ENCODE peak calls at places on chromosome 20, in six cellular contexts. One of them, this sample, is unnamed.

GRCh38 chr20:19975901-19976300 is 41.3 kb upstream of the NAA20 start:
- DNase-seq in ovary: no peak
- DNase-seq in A549: peak; percentile 59
- DNase-seq in transverse colon: no peak
- DNase-seq in prostate gland: no peak
- DNase-seq in K562: no peak
- DNase-seq in this sample: peak; percentile 15

GRCh38 chr20:25632940-25633790 is 9.4 kb upstream of the NANP start:
- DNase-seq in ovary: no peak
- DNase-seq in A549: no peak
- DNase-seq in transverse colon: no peak
- DNase-seq in prostate gland: no peak
- DNase-seq in K562: no peak
- DNase-seq in this sample: no peak

GRCh38 chr20:21607971-21608735 is 94.3 kb upstream of the NKX2-2 start:
- DNase-seq in ovary: no peak
- DNase-seq in A549: no peak
- DNase-seq in transverse colon: peak; percentile 38
- DNase-seq in prostate gland: peak; percentile 66
- DNase-seq in K562: no peak
- DNase-seq in this sample: peak; percentile 61

GRCh38 chr20:13024581-13024980 is 15.8 kb downstream of the SPTLC3 start:
- DNase-seq in ovary: no peak
- DNase-seq in A549: no peak
- DNase-seq in transverse colon: no peak
- DNase-seq in prostate gland: no peak
- DNase-seq in K562: no peak
- DNase-seq in this sample: no peak

GRCh38 chr20:5085380-5085779 is 34.4 kb downstream of the PCNA start:
- DNase-seq in ovary: no peak
- DNase-seq in A549: no peak
- DNase-seq in transverse colon: peak; percentile 21
- DNase-seq in prostate gland: no peak
- DNase-seq in K562: no peak
- DNase-seq in this sample: no peak

GRCh38 chr20:47551240-47551639 is 49.6 kb downstream of the NCOA3 start:
- DNase-seq in ovary: no peak
- DNase-seq in A549: no peak
- DNase-seq in transverse colon: no peak
- DNase-seq in prostate gland: no peak
- DNase-seq in K562: no peak
- DNase-seq in this sample: no peak

GRCh38 chr20:61888101-61888865 is 177.4 kb downstream of the TAF4 start:
- DNase-seq in ovary: no peak
- DNase-seq in A549: no peak
- DNase-seq in transverse colon: no peak
- DNase-seq in prostate gland: no peak
- DNase-seq in K562: no peak
- DNase-seq in this sample: no peak

GRCh38 chr20:24506696-24507095 is 37.3 kb downstream of the SYNDIG1 start:
- DNase-seq in ovary: no peak
- DNase-seq in A549: no peak
- DNase-seq in transverse colon: no peak
- DNase-seq in prostate gland: no peak
- DNase-seq in K562: no peak
- DNase-seq in this sample: no peak

GRCh38 chr20:46552460-46553420 is 2.3 kb upstream of the OCSTAMP start:
- DNase-seq in ovary: no peak
- DNase-seq in A549: no peak
- DNase-seq in transverse colon: no peak
- DNase-seq in prostate gland: no peak
- DNase-seq in K562: no peak
- DNase-seq in this sample: no peak

GRCh38 chr20:48648482-48649051 is 179.2 kb downstream of the PREX1 start:
- DNase-seq in ovary: no peak
- DNase-seq in A549: no peak
- DNase-seq in transverse colon: peak; percentile 22
- DNase-seq in prostate gland: no peak
- DNase-seq in K562: no peak
- DNase-seq in this sample: no peak

GRCh38 chr20:43794326-43794725 is 67.5 kb upstream of the GTSF1L start:
- DNase-seq in ovary: no peak
- DNase-seq in A549: no peak
- DNase-seq in transverse colon: no peak
- DNase-seq in prostate gland: no peak
- DNase-seq in K562: no peak
- DNase-seq in this sample: no peak

GRCh38 chr20:728022-728944 is 40.0 kb downstream of the SLC52A3 start:
- DNase-seq in ovary: no peak
- DNase-seq in A549: peak; percentile 84
- DNase-seq in transverse colon: peak; percentile 22
- DNase-seq in prostate gland: peak; percentile 52
- DNase-seq in K562: peak; percentile 88
- DNase-seq in this sample: peak; percentile 46

GRCh38 chr20:62704341-62704948 is 4.2 kb upstream of the NTSR1 start:
- DNase-seq in ovary: peak; percentile 77
- DNase-seq in A549: peak; percentile 65
- DNase-seq in transverse colon: peak; percentile 75
- DNase-seq in prostate gland: peak; percentile 81
- DNase-seq in K562: peak; percentile 34
- DNase-seq in this sample: peak; percentile 94

GRCh38 chr20:1287787-1288569 is 21.9 kb downstream of the SNPH start:
- DNase-seq in ovary: no peak
- DNase-seq in A549: no peak
- DNase-seq in transverse colon: no peak
- DNase-seq in prostate gland: no peak
- DNase-seq in K562: no peak
- DNase-seq in this sample: no peak

GRCh38 chr20:36158160-36158741 is 3.7 kb downstream of the EPB41L1 start:
- DNase-seq in ovary: no peak
- DNase-seq in A549: no peak
- DNase-seq in transverse colon: no peak
- DNase-seq in prostate gland: no peak
- DNase-seq in K562: no peak
- DNase-seq in this sample: no peak

GRCh38 chr20:44406572-44407100 is 51.1 kb downstream of the HNF4A start:
- DNase-seq in ovary: no peak
- DNase-seq in A549: no peak
- DNase-seq in transverse colon: peak; percentile 77
- DNase-seq in prostate gland: no peak
- DNase-seq in K562: no peak
- DNase-seq in this sample: no peak

GRCh38 chr20:51526754-51527153 is 15.8 kb downstream of the NFATC2 start:
- DNase-seq in ovary: no peak
- DNase-seq in A549: no peak
- DNase-seq in transverse colon: no peak
- DNase-seq in prostate gland: no peak
- DNase-seq in K562: no peak
- DNase-seq in this sample: no peak

GRCh38 chr20:51528263-51529026 is 14.1 kb downstream of the NFATC2 start:
- DNase-seq in ovary: no peak
- DNase-seq in A549: no peak
- DNase-seq in transverse colon: no peak
- DNase-seq in prostate gland: no peak
- DNase-seq in K562: no peak
- DNase-seq in this sample: no peak

GRCh38 chr20:51529758-51530157 is 12.8 kb downstream of the NFATC2 start:
- DNase-seq in ovary: no peak
- DNase-seq in A549: no peak
- DNase-seq in transverse colon: peak; percentile 37
- DNase-seq in prostate gland: no peak
- DNase-seq in K562: no peak
- DNase-seq in this sample: no peak

GRCh38 chr20:51531141-51531710 is 11.3 kb downstream of the NFATC2 start:
- DNase-seq in ovary: no peak
- DNase-seq in A549: peak; percentile 37
- DNase-seq in transverse colon: no peak
- DNase-seq in prostate gland: no peak
- DNase-seq in K562: no peak
- DNase-seq in this sample: no peak

DNA sequence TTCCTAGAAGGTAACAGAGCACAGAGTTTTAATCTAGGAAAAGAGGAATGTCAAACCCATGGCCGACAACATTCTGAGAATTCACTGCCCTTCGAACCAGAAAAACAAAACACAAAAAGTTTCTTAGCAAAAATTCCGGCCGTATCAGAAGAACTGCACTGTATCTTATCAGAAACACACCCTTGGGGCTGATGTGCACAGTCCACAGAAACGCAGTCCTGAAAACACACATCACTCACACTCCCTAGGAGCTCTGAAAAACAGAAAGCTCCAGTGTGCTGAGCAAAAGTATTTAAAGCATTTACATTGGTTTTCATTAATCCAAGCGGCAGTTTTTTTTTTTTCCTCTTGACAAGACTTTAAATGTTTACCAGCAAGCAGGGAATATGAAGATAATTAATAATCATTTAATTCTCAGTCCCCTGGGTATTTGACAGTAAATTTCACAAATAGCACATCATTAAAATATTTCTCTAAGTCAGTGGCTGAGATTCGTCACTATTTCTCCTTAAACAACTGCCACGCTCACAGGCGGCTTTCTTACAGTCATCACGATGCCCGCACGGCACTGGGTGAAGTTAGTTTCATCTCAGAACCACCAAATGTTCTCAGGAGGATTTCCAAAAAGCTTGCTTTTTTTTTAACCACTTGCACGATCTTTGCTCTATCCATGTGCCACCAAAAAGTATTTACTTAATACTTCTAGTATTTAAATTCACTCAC is 13.3 kb downstream of the NFATC2 start:
- DNase-seq in ovary: no peak
- DNase-seq in A549: no peak
- DNase-seq in transverse colon: no peak
- DNase-seq in prostate gland: no peak
- DNase-seq in K562: peak; percentile 46
- DNase-seq in this sample: no peak
- TF ChIP-seq POLR2A in ovary: no peak
- TF ChIP-seq POLR2A in A549: no peak
- TF ChIP-seq POLR2A in transverse colon: no peak
- TF ChIP-seq POLR2A in prostate gland: no peak
- TF ChIP-seq POLR2A in K562: no peak
- TF ChIP-seq POLR2A in this sample: no peak

GRCh38 chr20:17629025-17629424 is 53.0 kb downstream of the RRBP1 start:
- DNase-seq in ovary: no peak
- DNase-seq in A549: no peak
- DNase-seq in transverse colon: no peak
- DNase-seq in prostate gland: no peak
- DNase-seq in K562: no peak
- DNase-seq in this sample: no peak

GRCh38 chr20:17625246-17626051 is 55.6 kb downstream of the DSTN start:
- DNase-seq in ovary: peak; percentile 7
- DNase-seq in A549: no peak
- DNase-seq in transverse colon: no peak
- DNase-seq in prostate gland: no peak
- DNase-seq in K562: no peak
- DNase-seq in this sample: peak; percentile 11

GRCh38 chr20:17626217-17627007 is 55.6 kb downstream of the RRBP1 start:
- DNase-seq in ovary: no peak
- DNase-seq in A549: no peak
- DNase-seq in transverse colon: no peak
- DNase-seq in prostate gland: no peak
- DNase-seq in K562: no peak
- DNase-seq in this sample: no peak

GRCh38 chr20:17628101-17628841 is 53.8 kb downstream of the RRBP1 start:
- DNase-seq in ovary: no peak
- DNase-seq in A549: no peak
- DNase-seq in transverse colon: no peak
- DNase-seq in prostate gland: no peak
- DNase-seq in K562: no peak
- DNase-seq in this sample: no peak

GRCh38 chr20:17627101-17627950 is 54.7 kb downstream of the RRBP1 start:
- DNase-seq in ovary: no peak
- DNase-seq in A549: no peak
- DNase-seq in transverse colon: no peak
- DNase-seq in prostate gland: no peak
- DNase-seq in K562: no peak
- DNase-seq in this sample: no peak
- TF ChIP-seq POLR2A in ovary: no peak
- TF ChIP-seq POLR2A in A549: no peak
- TF ChIP-seq POLR2A in transverse colon: no peak
- TF ChIP-seq POLR2A in prostate gland: no peak
- TF ChIP-seq POLR2A in K562: no peak
- TF ChIP-seq POLR2A in this sample: no peak

GRCh38 chr20:56372850-56373249 is 14.1 kb downstream of the FAM210B start:
- DNase-seq in ovary: no peak
- DNase-seq in A549: no peak
- DNase-seq in transverse colon: no peak
- DNase-seq in prostate gland: no peak
- DNase-seq in K562: no peak
- DNase-seq in this sample: no peak

GRCh38 chr20:56373942-56374341 is 15.2 kb downstream of the FAM210B start:
- DNase-seq in ovary: no peak
- DNase-seq in A549: no peak
- DNase-seq in transverse colon: no peak
- DNase-seq in prostate gland: no peak
- DNase-seq in K562: no peak
- DNase-seq in this sample: peak; percentile 42

GRCh38 chr20:56368351-56369134 is 9.8 kb downstream of the FAM210B start:
- DNase-seq in ovary: no peak
- DNase-seq in A549: no peak
- DNase-seq in transverse colon: no peak
- DNase-seq in prostate gland: no peak
- DNase-seq in K562: no peak
- DNase-seq in this sample: no peak

GRCh38 chr20:56371977-56372376 is 13.2 kb downstream of the FAM210B start:
- DNase-seq in ovary: no peak
- DNase-seq in A549: no peak
- DNase-seq in transverse colon: no peak
- DNase-seq in prostate gland: no peak
- DNase-seq in K562: no peak
- DNase-seq in this sample: no peak
- TF ChIP-seq POLR2A in ovary: no peak
- TF ChIP-seq POLR2A in A549: no peak
- TF ChIP-seq POLR2A in transverse colon: no peak
- TF ChIP-seq POLR2A in prostate gland: no peak
- TF ChIP-seq POLR2A in K562: no peak
- TF ChIP-seq POLR2A in this sample: no peak

DNA sequence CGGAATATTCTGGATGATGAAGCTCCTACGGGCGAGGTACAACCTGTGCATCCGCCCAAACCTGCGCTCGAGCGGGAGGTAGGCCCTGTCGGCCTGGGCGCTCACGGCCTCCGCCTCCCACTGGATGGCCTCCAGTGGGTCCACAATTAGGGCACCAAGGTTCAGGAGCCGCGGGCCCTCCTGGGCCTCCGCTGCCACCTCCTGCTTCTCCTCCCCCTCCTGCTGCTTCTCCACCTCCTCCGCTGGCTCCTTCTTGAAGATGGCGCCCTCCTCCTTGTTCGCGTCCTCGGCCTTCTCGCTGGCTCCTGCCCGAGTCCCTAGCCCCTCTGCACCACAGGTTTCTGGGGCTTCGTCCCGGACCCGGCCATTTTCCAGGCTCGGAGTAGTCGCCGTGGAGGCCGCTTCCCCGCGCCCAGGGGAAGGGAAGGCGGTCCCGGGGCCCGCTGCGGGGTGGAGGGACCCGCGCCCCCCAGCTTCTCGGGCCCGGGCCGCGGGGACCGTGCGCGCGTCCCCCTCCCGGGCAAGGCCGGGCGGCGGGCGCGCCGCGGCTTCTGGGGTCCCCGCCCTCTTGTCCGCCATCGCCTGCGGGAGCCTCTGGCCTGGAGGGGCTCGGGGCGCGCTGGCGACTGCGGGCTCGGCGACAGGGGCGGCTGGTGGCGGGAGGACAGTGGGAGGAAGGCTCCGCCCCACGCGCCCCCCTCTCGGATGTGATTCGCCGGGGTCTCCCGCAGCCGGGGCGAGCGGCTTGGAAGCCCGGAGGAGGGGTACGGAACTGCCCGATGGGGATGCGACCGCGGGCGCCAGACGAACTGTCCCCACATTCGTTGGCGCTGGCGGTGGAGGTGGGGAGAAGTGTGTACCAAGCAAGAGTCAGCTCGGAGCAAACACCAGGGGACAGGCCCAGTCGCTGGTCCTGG is 17.6 kb downstream of the PLAGL2 start:
- DNase-seq in ovary: peak; percentile 42
- DNase-seq in A549: no peak
- DNase-seq in transverse colon: peak; percentile 37
- DNase-seq in prostate gland: peak; percentile 65
- DNase-seq in K562: no peak
- DNase-seq in this sample: peak; percentile 79
- TF ChIP-seq POLR2A in ovary: no peak
- TF ChIP-seq POLR2A in A549: no peak
- TF ChIP-seq POLR2A in transverse colon: no peak
- TF ChIP-seq POLR2A in prostate gland: peak; percentile 31
- TF ChIP-seq POLR2A in K562: no peak
- TF ChIP-seq POLR2A in this sample: no peak